ENCODE peak calls at places on chromosomes 3 and 15, in six cellular contexts. B is hippocampal formation; G is activated T-cell treated with anti-CD3 and anti-CD28 coated beads, Interleukin-2, amount 50 U/mL, for 72 hours; S is breast epithelium; V is NCI-H2081; X is IMR-90. A is an unnamed sample.

GRCh38 chr3:117997201-117998049 is 1037.2 kb downstream of the IGSF11 start:
- DNase-seq in B (peak), G (peak), S (peak), V (peak), X (peak), A (peak)

GRCh38 chr3:143168518-143169192 is 49.1 kb downstream of the CHST2 start:
- DNase-seq in B (no peak), G (no peak), S (no peak), V (no peak), X (peak), A (no peak)

GRCh38 chr3:177126015-177126773 is 71.1 kb downstream of the TBL1XR1 start:
- DNase-seq in B (no peak), G (no peak), S (no peak), V (no peak), X (peak), A (peak)

GRCh38 chr3:194336601-194337355 is 14.3 kb downstream of the CPN2 start:
- DNase-seq in B (no peak), G (no peak), S (no peak), V (no peak), X (no peak), A (no peak)

GRCh38 chr3:151526771-151527170 is 65.9 kb upstream of the IGSF10 start:
- DNase-seq in B (no peak), G (no peak), S (no peak), V (no peak), X (no peak), A (no peak)

GRCh38 chr15:99068186-99068585 is 36.7 kb upstream of the SYNM start:
- DNase-seq in B (no peak), G (no peak), S (no peak), V (no peak), X (no peak), A (no peak)

GRCh38 chr3:190005343-190006113 is 115.2 kb downstream of the P3H2 start:
- DNase-seq in B (no peak), G (no peak), S (no peak), V (no peak), X (no peak), A (no peak)

GRCh38 chr3:172760406-172760805 is 9.9 kb downstream of the ECT2 start:
- DNase-seq in B (no peak), G (no peak), S (no peak), V (no peak), X (peak), A (no peak)